ENCODE peak calls at places on chromosomes 4 and X, in nine cellular contexts. One of them, this sample, is unnamed.

GRCh38 chr4:2942037-2942531 is 21.1 kb downstream of the NOP14 start:
- DNase-seq in HFFc6: no peak
- DNase-seq in germinal center: no peak
- DNase-seq in epithelial cell of prostate: no peak
- DNase-seq in NCI-H1092 treated with DMSO at 0.1 percent for 48 hours: no peak
- DNase-seq in AG09309: no peak
- DNase-seq in NCI-H2107: no peak
- DNase-seq in progenitor cell of endocrine pancreas: peak; percentile 5
- DNase-seq in NCI-H774: no peak
- DNase-seq in this sample: no peak

GRCh38 chr4:107318078-107318477 is 282.0 kb upstream of the DKK2 start:
- DNase-seq in AG09309: no peak
- DNase-seq in NCI-H1092 treated with DMSO at 0.1 percent for 48 hours: no peak
- DNase-seq in HFFc6: peak; percentile 7
- DNase-seq in NCI-H774: no peak
- DNase-seq in NCI-H2107: no peak
- DNase-seq in epithelial cell of prostate: no peak
- DNase-seq in progenitor cell of endocrine pancreas: no peak
- DNase-seq in germinal center: no peak
- DNase-seq in this sample: no peak

GRCh38 chr4:40763228-40763716 is 13.5 kb downstream of the NSUN7 start:
- DNase-seq in progenitor cell of endocrine pancreas: no peak
- DNase-seq in NCI-H2107: no peak
- DNase-seq in NCI-H1092 treated with DMSO at 0.1 percent for 48 hours: no peak
- DNase-seq in epithelial cell of prostate: no peak
- DNase-seq in germinal center: no peak
- DNase-seq in HFFc6: no peak
- DNase-seq in NCI-H774: no peak
- DNase-seq in AG09309: peak; percentile 75
- DNase-seq in this sample: no peak

GRCh38 chr4:119659576-119659975 is 31.0 kb upstream of the PDE5A start:
- DNase-seq in NCI-H1092 treated with DMSO at 0.1 percent for 48 hours: peak; percentile 65
- DNase-seq in epithelial cell of prostate: no peak
- DNase-seq in NCI-H2107: no peak
- DNase-seq in HFFc6: peak; percentile 88
- DNase-seq in progenitor cell of endocrine pancreas: no peak
- DNase-seq in germinal center: no peak
- DNase-seq in AG09309: no peak
- DNase-seq in NCI-H774: no peak
- DNase-seq in this sample: no peak

GRCh38 chr4:151198748-151199147 is 78.2 kb upstream of the PRSS48 start:
- DNase-seq in AG09309: no peak
- DNase-seq in epithelial cell of prostate: no peak
- DNase-seq in NCI-H1092 treated with DMSO at 0.1 percent for 48 hours: no peak
- DNase-seq in germinal center: no peak
- DNase-seq in progenitor cell of endocrine pancreas: no peak
- DNase-seq in NCI-H2107: no peak
- DNase-seq in HFFc6: no peak
- DNase-seq in NCI-H774: no peak
- DNase-seq in this sample: no peak

GRCh38 chrX:38165023-38165422 is 55.6 kb downstream of the SRPX start:
- DNase-seq in HFFc6: no peak
- DNase-seq in NCI-H774: no peak
- DNase-seq in epithelial cell of prostate: no peak
- DNase-seq in germinal center: no peak
- DNase-seq in progenitor cell of endocrine pancreas: no peak
- DNase-seq in NCI-H2107: no peak
- DNase-seq in NCI-H1092 treated with DMSO at 0.1 percent for 48 hours: no peak
- DNase-seq in AG09309: no peak
- DNase-seq in this sample: no peak

GRCh38 chr4:95190751-95191436 is 357.9 kb downstream of the UNC5C start:
- DNase-seq in HFFc6: no peak
- DNase-seq in progenitor cell of endocrine pancreas: no peak
- DNase-seq in NCI-H2107: no peak
- DNase-seq in NCI-H774: no peak
- DNase-seq in AG09309: no peak
- DNase-seq in epithelial cell of prostate: no peak
- DNase-seq in germinal center: no peak
- DNase-seq in NCI-H1092 treated with DMSO at 0.1 percent for 48 hours: peak; percentile 11
- DNase-seq in this sample: no peak

GRCh38 chr4:156638332-156638731 is 333.3 kb downstream of the PDGFC start:
- DNase-seq in NCI-H2107: no peak
- DNase-seq in HFFc6: peak; percentile 28
- DNase-seq in NCI-H774: no peak
- DNase-seq in progenitor cell of endocrine pancreas: no peak
- DNase-seq in AG09309: no peak
- DNase-seq in epithelial cell of prostate: no peak
- DNase-seq in NCI-H1092 treated with DMSO at 0.1 percent for 48 hours: no peak
- DNase-seq in germinal center: no peak
- DNase-seq in this sample: no peak

GRCh38 chrX:115949900-115950822 is 220.4 kb upstream of the AGTR2 start:
- DNase-seq in NCI-H2107: peak; percentile 68
- DNase-seq in NCI-H774: no peak
- DNase-seq in epithelial cell of prostate: no peak
- DNase-seq in NCI-H1092 treated with DMSO at 0.1 percent for 48 hours: peak; percentile 74
- DNase-seq in HFFc6: no peak
- DNase-seq in AG09309: no peak
- DNase-seq in germinal center: no peak
- DNase-seq in progenitor cell of endocrine pancreas: no peak
- DNase-seq in this sample: no peak

GRCh38 chrX:107729558-107730297 is 45.9 kb downstream of the TSC22D3 start:
- DNase-seq in germinal center: no peak
- DNase-seq in AG09309: no peak
- DNase-seq in HFFc6: no peak
- DNase-seq in epithelial cell of prostate: no peak
- DNase-seq in NCI-H774: no peak
- DNase-seq in NCI-H2107: no peak
- DNase-seq in progenitor cell of endocrine pancreas: no peak
- DNase-seq in NCI-H1092 treated with DMSO at 0.1 percent for 48 hours: peak; percentile 43
- DNase-seq in this sample: no peak

GRCh38 chrX:63764946-63765345 is 20.1 kb downstream of the ARHGEF9 start:
- DNase-seq in NCI-H1092 treated with DMSO at 0.1 percent for 48 hours: no peak
- DNase-seq in HFFc6: peak; percentile 2
- DNase-seq in epithelial cell of prostate: no peak
- DNase-seq in NCI-H2107: no peak
- DNase-seq in AG09309: no peak
- DNase-seq in progenitor cell of endocrine pancreas: no peak
- DNase-seq in NCI-H774: no peak
- DNase-seq in germinal center: no peak
- DNase-seq in this sample: no peak

GRCh38 chr4:60089546-60090273 is 1110.4 kb upstream of the ADGRL3 start:
- DNase-seq in NCI-H774: no peak
- DNase-seq in NCI-H2107: no peak
- DNase-seq in progenitor cell of endocrine pancreas: no peak
- DNase-seq in HFFc6: no peak
- DNase-seq in germinal center: no peak
- DNase-seq in epithelial cell of prostate: no peak
- DNase-seq in NCI-H1092 treated with DMSO at 0.1 percent for 48 hours: no peak
- DNase-seq in AG09309: no peak
- DNase-seq in this sample: no peak

GRCh38 chrX:35251229-35251628 is 308.6 kb downstream of the FAM47B start:
- DNase-seq in AG09309: no peak
- DNase-seq in epithelial cell of prostate: no peak
- DNase-seq in germinal center: no peak
- DNase-seq in NCI-H774: no peak
- DNase-seq in NCI-H2107: no peak
- DNase-seq in progenitor cell of endocrine pancreas: no peak
- DNase-seq in NCI-H1092 treated with DMSO at 0.1 percent for 48 hours: no peak
- DNase-seq in HFFc6: no peak
- DNase-seq in this sample: no peak

GRCh38 chrX:71131510-71131909 is 13.1 kb downstream of the MED12 start:
- DNase-seq in AG09309: no peak
- DNase-seq in NCI-H774: no peak
- DNase-seq in NCI-H1092 treated with DMSO at 0.1 percent for 48 hours: no peak
- DNase-seq in HFFc6: no peak
- DNase-seq in NCI-H2107: no peak
- DNase-seq in germinal center: no peak
- DNase-seq in epithelial cell of prostate: no peak
- DNase-seq in progenitor cell of endocrine pancreas: no peak
- DNase-seq in this sample: no peak

GRCh38 chrX:3244203-3244743 is 102.2 kb downstream of the MXRA5 start:
- DNase-seq in NCI-H1092 treated with DMSO at 0.1 percent for 48 hours: no peak
- DNase-seq in progenitor cell of endocrine pancreas: no peak
- DNase-seq in HFFc6: peak; percentile 85
- DNase-seq in epithelial cell of prostate: no peak
- DNase-seq in NCI-H774: no peak
- DNase-seq in germinal center: no peak
- DNase-seq in AG09309: peak; percentile 73
- DNase-seq in NCI-H2107: no peak
- DNase-seq in this sample: no peak

GRCh38 chr4:40205259-40206198 is 8.7 kb downstream of the RHOH start:
- DNase-seq in AG09309: no peak
- DNase-seq in NCI-H774: no peak
- DNase-seq in epithelial cell of prostate: no peak
- DNase-seq in germinal center: no peak
- DNase-seq in NCI-H2107: no peak
- DNase-seq in NCI-H1092 treated with DMSO at 0.1 percent for 48 hours: no peak
- DNase-seq in progenitor cell of endocrine pancreas: no peak
- DNase-seq in HFFc6: no peak
- DNase-seq in this sample: peak; percentile 89

GRCh38 chr4:156378053-156378665 is 424.5 kb upstream of the CTSO start:
- DNase-seq in AG09309: no peak
- DNase-seq in NCI-H774: no peak
- DNase-seq in germinal center: no peak
- DNase-seq in epithelial cell of prostate: no peak
- DNase-seq in HFFc6: peak; percentile 31
- DNase-seq in NCI-H1092 treated with DMSO at 0.1 percent for 48 hours: peak; percentile 53
- DNase-seq in progenitor cell of endocrine pancreas: no peak
- DNase-seq in NCI-H2107: no peak
- DNase-seq in this sample: peak; percentile 53

GRCh38 chr4:188400456-188400855 is 261.2 kb downstream of the TRIML1 start:
- DNase-seq in NCI-H2107: no peak
- DNase-seq in progenitor cell of endocrine pancreas: no peak
- DNase-seq in AG09309: no peak
- DNase-seq in NCI-H774: no peak
- DNase-seq in HFFc6: no peak
- DNase-seq in epithelial cell of prostate: no peak
- DNase-seq in germinal center: no peak
- DNase-seq in NCI-H1092 treated with DMSO at 0.1 percent for 48 hours: no peak
- DNase-seq in this sample: no peak

GRCh38 chrX:84873176-84873575 is 130.5 kb upstream of the APOOL start:
- DNase-seq in germinal center: no peak
- DNase-seq in HFFc6: no peak
- DNase-seq in progenitor cell of endocrine pancreas: no peak
- DNase-seq in epithelial cell of prostate: no peak
- DNase-seq in NCI-H1092 treated with DMSO at 0.1 percent for 48 hours: no peak
- DNase-seq in AG09309: no peak
- DNase-seq in NCI-H774: no peak
- DNase-seq in NCI-H2107: no peak
- DNase-seq in this sample: no peak

GRCh38 chr4:149353241-149353640 is 462.4 kb downstream of the IQCM start:
- DNase-seq in NCI-H774: no peak
- DNase-seq in NCI-H2107: no peak
- DNase-seq in progenitor cell of endocrine pancreas: no peak
- DNase-seq in germinal center: no peak
- DNase-seq in epithelial cell of prostate: no peak
- DNase-seq in AG09309: no peak
- DNase-seq in HFFc6: no peak
- DNase-seq in NCI-H1092 treated with DMSO at 0.1 percent for 48 hours: no peak
- DNase-seq in this sample: no peak

GRCh38 chr4:3708611-3709010 is 57.6 kb upstream of the ADRA2C start:
- DNase-seq in NCI-H1092 treated with DMSO at 0.1 percent for 48 hours: no peak
- DNase-seq in epithelial cell of prostate: no peak
- DNase-seq in progenitor cell of endocrine pancreas: no peak
- DNase-seq in NCI-H2107: no peak
- DNase-seq in germinal center: no peak
- DNase-seq in AG09309: no peak
- DNase-seq in HFFc6: no peak
- DNase-seq in NCI-H774: no peak
- DNase-seq in this sample: no peak

GRCh38 chrX:114344756-114345155 is 239.1 kb upstream of the HTR2C start:
- DNase-seq in NCI-H774: peak; percentile 22
- DNase-seq in HFFc6: peak; percentile 15
- DNase-seq in germinal center: peak; percentile 2
- DNase-seq in progenitor cell of endocrine pancreas: no peak
- DNase-seq in AG09309: no peak
- DNase-seq in epithelial cell of prostate: no peak
- DNase-seq in NCI-H1092 treated with DMSO at 0.1 percent for 48 hours: peak; percentile 30
- DNase-seq in NCI-H2107: peak; percentile 4
- DNase-seq in this sample: peak; percentile 4

GRCh38 chr4:121397941-121398601 is 17.3 kb upstream of the QRFPR start:
- DNase-seq in NCI-H2107: no peak
- DNase-seq in AG09309: no peak
- DNase-seq in HFFc6: no peak
- DNase-seq in NCI-H1092 treated with DMSO at 0.1 percent for 48 hours: peak; percentile 84
- DNase-seq in NCI-H774: no peak
- DNase-seq in epithelial cell of prostate: peak; percentile 18
- DNase-seq in progenitor cell of endocrine pancreas: no peak
- DNase-seq in germinal center: no peak
- DNase-seq in this sample: no peak